ENCODE peak calls at places on chromosomes 16 and 17, in four cellular contexts. J is A673, I is GM12865, R is WERI-Rb-1. T is an unnamed sample.

GRCh38 chr16:71311553-71312158 is 22.5 kb upstream of the CMTR2 start:
- DNase-seq in I (peak; percentile 21), R (peak; percentile 44), J (peak; percentile 43), T (no peak)

GRCh38 chr17:28188841-28189263 is 130.1 kb upstream of the TMEM97 start:
- DNase-seq in I (no peak), J (no peak), R (no peak), T (no peak)

GRCh38 chr17:78965369-78965982 is 14.2 kb downstream of the LGALS3BP start:
- DNase-seq in R (no peak), J (no peak), I (no peak), T (no peak)

GRCh38 chr17:292531-293382 is 59.9 kb downstream of the RPH3AL start:
- DNase-seq in I (no peak), J (no peak), R (peak; percentile 39), T (peak; percentile 12)

GRCh38 chr16:67278773-67279295 is 498 bp upstream of the PLEKHG4 start:
- DNase-seq in I (peak; percentile 42), J (no peak), R (peak; percentile 48), T (no peak)

GRCh38 chr17:45425125-45425983 is 7.3 kb downstream of the ARHGAP27 start:
- DNase-seq in R (peak; percentile 96), I (no peak), J (peak; percentile 55), T (peak; percentile 84)

GRCh38 chr16:65136656-65137055 is 14.8 kb upstream of the CDH11 start:
- DNase-seq in I (no peak), J (no peak), R (no peak), T (no peak)

GRCh38 chr16:1150511-1150982 is 2.4 kb upstream of the CACNA1H start:
- DNase-seq in I (peak; percentile 2), R (no peak), J (peak; percentile 67), T (no peak)

GRCh38 chr17:8059131-8059530 is 20.3 kb downstream of the ALOX15B start:
- DNase-seq in J (no peak), R (no peak), I (no peak), T (no peak)

GRCh38 chr17:45436625-45437460 is 4.2 kb upstream of the ARHGAP27 start:
- DNase-seq in J (no peak), R (no peak), I (no peak), T (no peak)

GRCh38 chr17:33914120-33914519 is 341.0 kb upstream of the CCL2 start:
- DNase-seq in I (no peak), J (no peak), R (no peak), T (no peak)

GRCh38 chr16:14196011-14196410 is 124.9 kb downstream of the MRTFB start:
- DNase-seq in J (peak; percentile 12), I (no peak), R (no peak), T (no peak)

GRCh38 chr17:61694095-61694494 is 103.1 kb upstream of the NACA2 start:
- DNase-seq in I (no peak), J (no peak), R (no peak), T (no peak)

GRCh38 chr17:27546624-27547300 is 84.2 kb upstream of the LGALS9 start:
- DNase-seq in I (peak; percentile 69), R (no peak), J (no peak), T (no peak)

GRCh38 chr17:51703364-51704341 is 443.3 kb downstream of the UTP18 start:
- DNase-seq in I (no peak), J (no peak), R (no peak), T (peak; percentile 85)

GRCh38 chr16:12025926-12026325 is 49.4 kb downstream of the SNX29 start:
- DNase-seq in R (no peak), I (no peak), J (no peak), T (no peak)

GRCh38 chr17:29584452-29585079 is 4.9 kb downstream of the GIT1 start:
- DNase-seq in J (no peak), R (no peak), I (no peak), T (peak; percentile 40)

GRCh38 chr17:19346351-19347255 is 15.9 kb downstream of the B9D1 start:
- DNase-seq in I (no peak), J (peak; percentile 88), R (peak; percentile 78), T (peak; percentile 71)

GRCh38 chr16:2212362-2213324 is 2.0 kb upstream of the BRICD5 start:
- DNase-seq in J (no peak), R (no peak), I (no peak), T (no peak)

GRCh38 chr17:80036715-80037477 is 454 bp downstream of the CCDC40 start:
- DNase-seq in R (peak; percentile 88), I (peak; percentile 14), J (peak; percentile 64), T (no peak)

GRCh38 chr16:59067207-59067606 is 333.1 kb upstream of the GOT2 start:
- DNase-seq in I (no peak), R (no peak), J (no peak), T (no peak)

GRCh38 chr17:63189930-63190329 is 223.9 kb downstream of the TANC2 start:
- DNase-seq in J (no peak), R (no peak), I (no peak), T (no peak)

GRCh38 chr17:31838641-31839225 is 20.3 kb downstream of the COPRS start:
- DNase-seq in I (no peak), J (no peak), R (peak; percentile 55), T (no peak)

GRCh38 chr16:80614908-80615696 is 74.3 kb downstream of the DYNLRB2 start:
- DNase-seq in J (no peak), R (no peak), I (no peak), T (no peak)

GRCh38 chr17:72466199-72466598 is 345.4 kb downstream of the SOX9 start:
- DNase-seq in I (peak; percentile 78), J (no peak), R (no peak), T (no peak)

GRCh38 chr16:85335584-85336492 is 223.6 kb upstream of the CIBAR2 start:
- DNase-seq in J (peak; percentile 63), I (no peak), R (no peak), T (no peak)
- H3K4me3 ChIP-seq in J (no peak overlapping the region), I (no peak overlapping the region), R (no peak overlapping the region), T (no peak overlapping the region)

GRCh38 chr16:13189250-13189649 is 287.9 kb downstream of the SHISA9 start:
- DNase-seq in J (no peak), I (no peak), R (no peak), T (no peak)

GRCh38 chr16:13181432-13181831 is 280.0 kb downstream of the SHISA9 start:
- DNase-seq in R (no peak), J (no peak), I (no peak), T (no peak)

GRCh38 chr16:13186813-13187212 is 285.4 kb downstream of the SHISA9 start:
- DNase-seq in I (peak; percentile 15), R (peak; percentile 25), J (no peak), T (no peak)
- TF ChIP-seq CTCF in I (no peak), R (peak; percentile 49), J (no peak), T (no peak)

GRCh38 chr17:76715462-76715830 is 4.7 kb upstream of the MXRA7 start:
- DNase-seq in R (no peak), J (no peak), I (no peak), T (no peak)

GRCh38 chr17:76716146-76716833 is 5.5 kb upstream of the MXRA7 start:
- DNase-seq in I (no peak), R (peak; percentile 55), J (peak; percentile 93), T (no peak)

GRCh38 chr17:76714822-76715461 is 4.2 kb upstream of the MXRA7 start:
- DNase-seq in J (peak; percentile 75), I (peak; percentile 64), R (peak; percentile 70), T (peak; percentile 64)

GRCh38 chr17:76718516-76718915 is 7.8 kb upstream of the MXRA7 start:
- DNase-seq in I (no peak), J (no peak), R (no peak), T (no peak)

GRCh38 chr17:76716834-76717205 is 6.1 kb upstream of the MXRA7 start:
- DNase-seq in I (no peak), R (no peak), J (peak; percentile 66), T (no peak)
- H3K4me3 ChIP-seq in I (no peak overlapping the region), R (no peak overlapping the region), J (no peak overlapping the region), T (no peak overlapping the region)

DNA sequence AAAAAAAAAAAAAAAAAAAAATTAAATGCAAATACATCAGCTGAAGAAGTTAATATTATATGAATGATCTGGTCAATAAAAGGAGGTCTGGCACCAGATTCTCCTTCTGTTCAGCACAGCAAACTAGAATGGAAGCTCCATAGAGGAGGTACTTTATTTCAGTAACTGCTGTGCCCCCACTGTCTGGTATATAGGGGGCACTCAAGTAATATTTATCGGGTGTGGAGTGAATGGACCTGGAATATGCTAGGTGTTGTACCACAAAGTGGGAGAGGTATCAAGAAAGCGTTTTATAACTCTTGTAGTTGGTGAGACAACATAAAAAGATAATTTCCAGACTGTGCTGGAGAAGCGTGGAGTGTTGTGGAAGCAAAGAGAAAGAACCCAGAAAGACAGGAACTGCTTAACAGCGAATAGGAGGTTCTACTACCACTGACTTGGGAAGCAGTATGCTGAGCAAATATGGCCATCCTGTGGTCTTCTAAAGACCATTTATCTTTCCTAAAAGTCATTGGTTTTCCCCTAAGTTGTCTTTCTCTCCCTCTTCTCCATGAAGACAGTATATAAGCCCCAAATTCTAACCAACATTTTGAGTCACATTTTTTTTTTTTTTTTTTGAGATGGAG is 12.2 kb upstream of the PRKCA start:
- DNase-seq in I (peak; percentile 15), J (peak; percentile 54), R (no peak), T (no peak)
- TF ChIP-seq CTCF in I (peak; percentile 14), J (peak; percentile 61), R (peak; percentile 35), T (peak; percentile 28)

DNA sequence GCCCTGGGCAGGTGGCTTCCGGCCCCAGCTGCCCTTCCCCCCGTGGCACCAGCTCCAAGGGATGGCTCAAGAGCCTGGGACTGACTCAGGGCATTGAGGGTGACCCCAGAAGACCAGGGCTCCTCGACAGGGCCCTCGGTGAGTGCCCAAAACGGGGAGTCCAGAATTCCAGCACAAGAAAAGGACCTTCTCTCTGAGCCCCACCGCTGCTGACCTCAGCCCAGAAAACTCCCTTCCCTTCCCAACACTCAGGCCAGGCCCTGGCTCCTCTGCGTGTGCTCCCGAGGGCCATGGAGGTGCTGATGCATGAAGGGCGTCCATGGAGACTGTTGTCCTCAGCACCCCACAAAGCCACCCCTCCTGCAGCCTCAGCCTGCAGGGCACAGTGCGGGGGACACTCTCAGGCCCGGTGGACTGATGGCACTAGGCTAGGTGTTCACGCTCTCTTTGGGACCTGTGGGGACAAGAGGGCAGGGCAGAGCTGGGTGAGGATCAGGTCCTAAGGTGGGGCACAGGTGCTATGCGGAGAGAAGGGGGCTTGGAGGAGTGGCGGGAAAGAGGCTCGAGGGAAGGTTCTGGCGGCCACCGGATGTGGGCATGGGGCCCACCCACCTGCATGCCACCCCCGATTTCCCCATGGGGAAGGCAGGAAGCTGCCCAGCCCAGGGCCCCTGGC is 4.3 kb upstream of the TSPOAP1 start:
- DNase-seq in I (peak; percentile 85), J (no peak), R (no peak), T (peak; percentile 57)
- H3K4me3 ChIP-seq in I (peak overlapping the region; percentile 94), J (no peak overlapping the region), R (no peak overlapping the region), T (no peak overlapping the region)

DNA sequence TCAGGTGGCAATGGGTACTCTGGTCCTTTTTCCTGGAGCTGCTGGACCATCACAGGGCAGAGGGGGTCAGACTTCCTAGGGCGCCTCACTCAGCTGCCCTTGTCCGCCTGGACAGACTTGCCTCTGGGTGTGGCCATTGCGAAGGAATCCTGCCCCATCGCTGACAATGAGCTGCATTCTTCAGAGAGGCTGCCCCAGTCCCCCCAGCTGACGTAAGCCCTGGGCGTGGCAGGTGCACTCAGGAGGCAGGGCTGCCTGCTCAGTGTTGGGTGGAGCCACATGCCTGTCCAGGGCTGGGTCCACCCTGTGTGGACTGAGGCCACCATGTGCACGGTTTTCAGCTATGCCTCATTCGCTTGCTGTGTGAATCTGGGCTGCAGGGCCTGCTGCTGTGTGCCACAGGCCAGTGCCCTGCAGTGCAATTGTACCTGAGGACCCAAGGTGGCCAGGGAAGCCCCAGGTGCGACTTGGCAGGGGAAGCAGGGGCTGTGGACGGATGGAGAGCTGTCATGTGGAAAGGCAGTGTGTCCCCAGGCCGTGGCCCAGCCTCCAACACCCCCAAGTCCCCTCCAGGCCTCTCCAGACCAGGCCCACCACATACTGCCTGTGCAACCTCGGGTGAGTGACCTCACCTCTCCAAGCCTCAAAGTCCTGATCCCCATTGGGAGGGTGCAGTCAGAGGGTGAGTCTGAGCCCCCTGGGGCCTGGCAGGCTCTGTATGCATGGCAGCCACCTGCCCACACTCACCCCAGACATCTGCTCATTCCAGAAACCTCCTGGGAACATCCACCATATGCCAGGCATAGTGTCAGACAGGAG is 14.0 kb upstream of the MPRIP start:
- DNase-seq in I (no peak), J (no peak), R (peak; percentile 87), T (no peak)
- TF ChIP-seq CTCF in I (no peak), J (no peak), R (no peak), T (no peak)

T was measured in right lobe of liver.